ENCODE peak calls at places on chromosomes 4 and X, in ten cellular contexts. One of them, this sample, is unnamed.

GRCh38 chr4:137694138-137694537 is 161.8 kb upstream of the PCDH18 start:
- DNase-seq in left lung: no peak
- DNase-seq in uterus: no peak
- DNase-seq in thoracic aorta: no peak
- DNase-seq in CD4-positive, alpha-beta memory T cell: no peak
- DNase-seq in endothelial cell of umbilical vein: peak; percentile 10
- DNase-seq in transverse colon: no peak
- DNase-seq in ascending aorta: peak; percentile 73
- DNase-seq in breast epithelium: no peak
- DNase-seq in body of pancreas: no peak
- DNase-seq in this sample: peak; percentile 17

GRCh38 chrX:7283741-7284140 is 135.8 kb upstream of the PUDP start:
- DNase-seq in left lung: no peak
- DNase-seq in uterus: no peak
- DNase-seq in thoracic aorta: no peak
- DNase-seq in CD4-positive, alpha-beta memory T cell: no peak
- DNase-seq in endothelial cell of umbilical vein: no peak
- DNase-seq in transverse colon: no peak
- DNase-seq in ascending aorta: no peak
- DNase-seq in breast epithelium: no peak
- DNase-seq in body of pancreas: no peak
- DNase-seq in this sample: no peak

GRCh38 chr4:55837903-55838302 is 15.5 kb upstream of the EXOC1 start:
- DNase-seq in left lung: no peak
- DNase-seq in uterus: no peak
- DNase-seq in thoracic aorta: no peak
- DNase-seq in CD4-positive, alpha-beta memory T cell: no peak
- DNase-seq in endothelial cell of umbilical vein: no peak
- DNase-seq in transverse colon: no peak
- DNase-seq in ascending aorta: no peak
- DNase-seq in breast epithelium: no peak
- DNase-seq in body of pancreas: no peak
- DNase-seq in this sample: no peak

GRCh38 chrX:44974462-44974861 is 101.5 kb downstream of the KDM6A start:
- DNase-seq in left lung: no peak
- DNase-seq in uterus: no peak
- DNase-seq in thoracic aorta: no peak
- DNase-seq in CD4-positive, alpha-beta memory T cell: no peak
- DNase-seq in endothelial cell of umbilical vein: peak; percentile 50
- DNase-seq in transverse colon: no peak
- DNase-seq in ascending aorta: no peak
- DNase-seq in breast epithelium: no peak
- DNase-seq in body of pancreas: no peak
- DNase-seq in this sample: no peak

GRCh38 chr4:158775091-158775651 is 6.3 kb downstream of the FNIP2 start:
- DNase-seq in left lung: no peak
- DNase-seq in uterus: no peak
- DNase-seq in thoracic aorta: no peak
- DNase-seq in CD4-positive, alpha-beta memory T cell: no peak
- DNase-seq in endothelial cell of umbilical vein: peak; percentile 94
- DNase-seq in transverse colon: no peak
- DNase-seq in ascending aorta: no peak
- DNase-seq in breast epithelium: no peak
- DNase-seq in body of pancreas: no peak
- DNase-seq in this sample: no peak

GRCh38 chrX:118853596-118853995 is 30.0 kb downstream of the ZCCHC12 start:
- DNase-seq in left lung: no peak
- DNase-seq in uterus: no peak
- DNase-seq in thoracic aorta: no peak
- DNase-seq in CD4-positive, alpha-beta memory T cell: no peak
- DNase-seq in endothelial cell of umbilical vein: no peak
- DNase-seq in transverse colon: no peak
- DNase-seq in ascending aorta: no peak
- DNase-seq in breast epithelium: no peak
- DNase-seq in body of pancreas: no peak
- DNase-seq in this sample: no peak

GRCh38 chrX:31483336-31483735 is 411.5 kb upstream of the FTHL17 start:
- DNase-seq in left lung: no peak
- DNase-seq in uterus: no peak
- DNase-seq in thoracic aorta: no peak
- DNase-seq in CD4-positive, alpha-beta memory T cell: no peak
- DNase-seq in endothelial cell of umbilical vein: peak; percentile 77
- DNase-seq in transverse colon: no peak
- DNase-seq in ascending aorta: no peak
- DNase-seq in breast epithelium: peak; percentile 30
- DNase-seq in body of pancreas: no peak
- DNase-seq in this sample: no peak

GRCh38 chr4:75939890-75940691 is 722 bp downstream of the NAAA start:
- DNase-seq in left lung: peak; percentile 84
- DNase-seq in uterus: peak; percentile 62
- DNase-seq in thoracic aorta: peak; percentile 30
- DNase-seq in CD4-positive, alpha-beta memory T cell: peak; percentile 73
- DNase-seq in endothelial cell of umbilical vein: peak; percentile 59
- DNase-seq in transverse colon: peak; percentile 85
- DNase-seq in ascending aorta: peak; percentile 86
- DNase-seq in breast epithelium: peak; percentile 38
- DNase-seq in body of pancreas: peak; percentile 63
- DNase-seq in this sample: peak; percentile 22

GRCh38 chrX:21741869-21742701 is 15.8 kb downstream of the SMPX start:
- DNase-seq in left lung: no peak
- DNase-seq in uterus: no peak
- DNase-seq in thoracic aorta: no peak
- DNase-seq in CD4-positive, alpha-beta memory T cell: no peak
- DNase-seq in endothelial cell of umbilical vein: no peak
- DNase-seq in transverse colon: no peak
- DNase-seq in ascending aorta: no peak
- DNase-seq in breast epithelium: no peak
- DNase-seq in body of pancreas: no peak
- DNase-seq in this sample: peak; percentile 64

GRCh38 chrX:40146471-40147398 is 49.0 kb upstream of the BCOR start:
- DNase-seq in left lung: no peak
- DNase-seq in uterus: peak; percentile 60
- DNase-seq in thoracic aorta: no peak
- DNase-seq in CD4-positive, alpha-beta memory T cell: no peak
- DNase-seq in endothelial cell of umbilical vein: no peak
- DNase-seq in transverse colon: no peak
- DNase-seq in ascending aorta: no peak
- DNase-seq in breast epithelium: no peak
- DNase-seq in body of pancreas: peak; percentile 25
- DNase-seq in this sample: no peak

GRCh38 chr4:61493470-61493869 is 293.3 kb downstream of the ADGRL3 start:
- DNase-seq in left lung: no peak
- DNase-seq in uterus: no peak
- DNase-seq in thoracic aorta: no peak
- DNase-seq in CD4-positive, alpha-beta memory T cell: no peak
- DNase-seq in endothelial cell of umbilical vein: no peak
- DNase-seq in transverse colon: no peak
- DNase-seq in ascending aorta: no peak
- DNase-seq in breast epithelium: no peak
- DNase-seq in body of pancreas: no peak
- DNase-seq in this sample: no peak

GRCh38 chr4:107708225-107708624 is 11.8 kb downstream of the PAPSS1 start:
- DNase-seq in left lung: no peak
- DNase-seq in uterus: no peak
- DNase-seq in thoracic aorta: no peak
- DNase-seq in CD4-positive, alpha-beta memory T cell: no peak
- DNase-seq in endothelial cell of umbilical vein: no peak
- DNase-seq in transverse colon: no peak
- DNase-seq in ascending aorta: no peak
- DNase-seq in breast epithelium: no peak
- DNase-seq in body of pancreas: no peak
- DNase-seq in this sample: no peak

GRCh38 chr4:107710493-107711459 is 9.3 kb downstream of the PAPSS1 start:
- DNase-seq in left lung: no peak
- DNase-seq in uterus: no peak
- DNase-seq in thoracic aorta: no peak
- DNase-seq in CD4-positive, alpha-beta memory T cell: no peak
- DNase-seq in endothelial cell of umbilical vein: no peak
- DNase-seq in transverse colon: no peak
- DNase-seq in ascending aorta: no peak
- DNase-seq in breast epithelium: no peak
- DNase-seq in body of pancreas: no peak
- DNase-seq in this sample: no peak

GRCh38 chr4:107701565-107701964 is 18.5 kb downstream of the PAPSS1 start:
- DNase-seq in left lung: no peak
- DNase-seq in uterus: no peak
- DNase-seq in thoracic aorta: no peak
- DNase-seq in CD4-positive, alpha-beta memory T cell: no peak
- DNase-seq in endothelial cell of umbilical vein: no peak
- DNase-seq in transverse colon: no peak
- DNase-seq in ascending aorta: no peak
- DNase-seq in breast epithelium: no peak
- DNase-seq in body of pancreas: no peak
- DNase-seq in this sample: no peak

GRCh38 chr4:107709916-107710315 is 10.1 kb downstream of the PAPSS1 start:
- DNase-seq in left lung: no peak
- DNase-seq in uterus: no peak
- DNase-seq in thoracic aorta: no peak
- DNase-seq in CD4-positive, alpha-beta memory T cell: no peak
- DNase-seq in endothelial cell of umbilical vein: peak; percentile 64
- DNase-seq in transverse colon: no peak
- DNase-seq in ascending aorta: no peak
- DNase-seq in breast epithelium: no peak
- DNase-seq in body of pancreas: no peak
- DNase-seq in this sample: no peak

GRCh38 chr4:107705742-107706556 is 14.1 kb downstream of the PAPSS1 start:
- DNase-seq in left lung: no peak
- DNase-seq in uterus: no peak
- DNase-seq in thoracic aorta: no peak
- DNase-seq in CD4-positive, alpha-beta memory T cell: no peak
- DNase-seq in endothelial cell of umbilical vein: no peak
- DNase-seq in transverse colon: no peak
- DNase-seq in ascending aorta: no peak
- DNase-seq in breast epithelium: no peak
- DNase-seq in body of pancreas: no peak
- DNase-seq in this sample: no peak
- H3K9me3 ChIP-seq in left lung: peaks cover 3% of the 10 kb centered on the region
- H3K9me3 ChIP-seq in uterus: peaks cover 19% of the 10 kb centered on the region
- H3K9me3 ChIP-seq in thoracic aorta: peaks cover 21% of the 10 kb centered on the region
- H3K9me3 ChIP-seq in CD4-positive, alpha-beta memory T cell: peaks cover 10% of the 10 kb centered on the region
- H3K9me3 ChIP-seq in endothelial cell of umbilical vein: no peaks in the 10 kb centered on the region
- H3K9me3 ChIP-seq in transverse colon: peaks cover 27% of the 10 kb centered on the region
- H3K9me3 ChIP-seq in ascending aorta: peaks cover 29% of the 10 kb centered on the region
- H3K9me3 ChIP-seq in breast epithelium: peaks cover 54% of the 10 kb centered on the region
- H3K9me3 ChIP-seq in body of pancreas: no peaks in the 10 kb centered on the region
- H3K9me3 ChIP-seq in this sample: no peaks in the 10 kb centered on the region

GRCh38 chrX:122133478-122133877 is 1050.6 kb upstream of the GRIA3 start:
- DNase-seq in left lung: no peak
- DNase-seq in uterus: no peak
- DNase-seq in thoracic aorta: no peak
- DNase-seq in CD4-positive, alpha-beta memory T cell: no peak
- DNase-seq in endothelial cell of umbilical vein: no peak
- DNase-seq in transverse colon: no peak
- DNase-seq in ascending aorta: no peak
- DNase-seq in breast epithelium: no peak
- DNase-seq in body of pancreas: no peak
- DNase-seq in this sample: no peak

GRCh38 chrX:122135070-122135469 is 1049.0 kb upstream of the GRIA3 start:
- DNase-seq in left lung: no peak
- DNase-seq in uterus: no peak
- DNase-seq in thoracic aorta: no peak
- DNase-seq in CD4-positive, alpha-beta memory T cell: no peak
- DNase-seq in endothelial cell of umbilical vein: no peak
- DNase-seq in transverse colon: no peak
- DNase-seq in ascending aorta: no peak
- DNase-seq in breast epithelium: no peak
- DNase-seq in body of pancreas: no peak
- DNase-seq in this sample: no peak

DNA sequence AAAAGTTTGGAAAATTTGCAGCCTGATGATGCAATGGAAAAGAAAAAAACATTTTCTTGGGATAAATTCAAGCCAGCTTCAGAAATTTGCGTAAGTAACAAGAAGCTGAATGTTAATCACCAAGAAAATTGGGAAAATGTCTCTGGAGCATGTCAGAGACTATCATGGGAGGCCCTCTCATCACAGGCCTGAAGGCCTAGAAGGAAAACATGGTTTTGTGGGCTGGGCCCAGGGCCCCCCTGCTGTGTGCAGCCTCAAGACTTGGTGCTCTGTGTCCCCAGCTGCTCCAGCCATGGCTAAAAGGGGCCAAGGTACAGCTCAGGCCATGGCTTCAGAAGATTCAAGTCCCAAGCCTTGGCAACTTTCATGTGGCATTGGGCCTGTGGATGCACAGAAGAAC is 1049.8 kb upstream of the GRIA3 start:
- DNase-seq in left lung: no peak
- DNase-seq in uterus: no peak
- DNase-seq in thoracic aorta: no peak
- DNase-seq in CD4-positive, alpha-beta memory T cell: no peak
- DNase-seq in endothelial cell of umbilical vein: no peak
- DNase-seq in transverse colon: no peak
- DNase-seq in ascending aorta: no peak
- DNase-seq in breast epithelium: no peak
- DNase-seq in body of pancreas: no peak
- DNase-seq in this sample: no peak
- H3K27ac ChIP-seq in left lung: no peak overlapping the region
- H3K27ac ChIP-seq in uterus: no peak overlapping the region
- H3K27ac ChIP-seq in thoracic aorta: no peak overlapping the region
- H3K27ac ChIP-seq in CD4-positive, alpha-beta memory T cell: no peak overlapping the region
- H3K27ac ChIP-seq in endothelial cell of umbilical vein: no peak overlapping the region
- H3K27ac ChIP-seq in transverse colon: no peak overlapping the region
- H3K27ac ChIP-seq in ascending aorta: no peak overlapping the region
- H3K27ac ChIP-seq in breast epithelium: no peak overlapping the region
- H3K27ac ChIP-seq in body of pancreas: no peak overlapping the region
- H3K27ac ChIP-seq in this sample: no peak overlapping the region

GRCh38 chrX:151954730-151955129 is 19.7 kb downstream of the GABRE start:
- DNase-seq in left lung: no peak
- DNase-seq in uterus: no peak
- DNase-seq in thoracic aorta: no peak
- DNase-seq in CD4-positive, alpha-beta memory T cell: no peak
- DNase-seq in endothelial cell of umbilical vein: no peak
- DNase-seq in transverse colon: no peak
- DNase-seq in ascending aorta: no peak
- DNase-seq in breast epithelium: no peak
- DNase-seq in body of pancreas: no peak
- DNase-seq in this sample: no peak

GRCh38 chrX:151962034-151962433 is 12.4 kb downstream of the GABRE start:
- DNase-seq in left lung: no peak
- DNase-seq in uterus: no peak
- DNase-seq in thoracic aorta: no peak
- DNase-seq in CD4-positive, alpha-beta memory T cell: no peak
- DNase-seq in endothelial cell of umbilical vein: no peak
- DNase-seq in transverse colon: no peak
- DNase-seq in ascending aorta: no peak
- DNase-seq in breast epithelium: no peak
- DNase-seq in body of pancreas: no peak
- DNase-seq in this sample: no peak

GRCh38 chrX:151958101-151958500 is 16.4 kb downstream of the GABRE start:
- DNase-seq in left lung: no peak
- DNase-seq in uterus: no peak
- DNase-seq in thoracic aorta: no peak
- DNase-seq in CD4-positive, alpha-beta memory T cell: no peak
- DNase-seq in endothelial cell of umbilical vein: no peak
- DNase-seq in transverse colon: no peak
- DNase-seq in ascending aorta: peak; percentile 22
- DNase-seq in breast epithelium: no peak
- DNase-seq in body of pancreas: no peak
- DNase-seq in this sample: no peak
- H3K4me1 ChIP-seq in left lung: no peaks in the 10 kb centered on the region
- H3K4me1 ChIP-seq in uterus: no peaks in the 10 kb centered on the region
- H3K4me1 ChIP-seq in thoracic aorta: no peaks in the 10 kb centered on the region
- H3K4me1 ChIP-seq in CD4-positive, alpha-beta memory T cell: no peaks in the 10 kb centered on the region
- H3K4me1 ChIP-seq in endothelial cell of umbilical vein: no peaks in the 10 kb centered on the region
- H3K4me1 ChIP-seq in transverse colon: no peaks in the 10 kb centered on the region
- H3K4me1 ChIP-seq in ascending aorta: no peaks in the 10 kb centered on the region
- H3K4me1 ChIP-seq in breast epithelium: no peaks in the 10 kb centered on the region
- H3K4me1 ChIP-seq in body of pancreas: no peaks in the 10 kb centered on the region
- H3K4me1 ChIP-seq in this sample: no peaks in the 10 kb centered on the region

GRCh38 chrX:47918274-47918673 is 81.6 kb downstream of the ZNF81 start:
- DNase-seq in left lung: no peak
- DNase-seq in uterus: no peak
- DNase-seq in thoracic aorta: no peak
- DNase-seq in CD4-positive, alpha-beta memory T cell: no peak
- DNase-seq in endothelial cell of umbilical vein: no peak
- DNase-seq in transverse colon: no peak
- DNase-seq in ascending aorta: no peak
- DNase-seq in breast epithelium: no peak
- DNase-seq in body of pancreas: no peak
- DNase-seq in this sample: no peak
- H3K9me3 ChIP-seq in left lung: no peaks in the 10 kb centered on the region
- H3K9me3 ChIP-seq in uterus: peaks cover 4% of the 10 kb centered on the region
- H3K9me3 ChIP-seq in thoracic aorta: peaks cover 14% of the 10 kb centered on the region
- H3K9me3 ChIP-seq in CD4-positive, alpha-beta memory T cell: peaks cover 8% of the 10 kb centered on the region
- H3K9me3 ChIP-seq in endothelial cell of umbilical vein: no peaks in the 10 kb centered on the region
- H3K9me3 ChIP-seq in transverse colon: no peaks in the 10 kb centered on the region
- H3K9me3 ChIP-seq in ascending aorta: peaks cover 4% of the 10 kb centered on the region
- H3K9me3 ChIP-seq in breast epithelium: peaks cover 63% of the 10 kb centered on the region
- H3K9me3 ChIP-seq in body of pancreas: no peaks in the 10 kb centered on the region
- H3K9me3 ChIP-seq in this sample: peaks cover 25% of the 10 kb centered on the region

This sample was measured in gastrocnemius medialis.